ENCODE peak calls at places on chromosomes 12 and 14, in eight cellular contexts. O is endothelial cell of umbilical vein, P is tibial artery, I is DND-41, M is thoracic aorta, L is psoas muscle, E is spleen, F is SK-N-SH. G is an unnamed sample. For H3K9me3, the result is how much of the 10 kb centered on the place peaks cover.

GRCh38 chr14:45359766-45360165 is 106.8 kb upstream of the MIS18BP1 start:
- DNase-seq in O (no peak), P (no peak), I (no peak), M (no peak), L (no peak), E (no peak), F (no peak), G (no peak)

GRCh38 chr12:104057771-104058197 is 6.5 kb upstream of the HCFC2 start:
- DNase-seq in O (peak), P (no peak), I (peak), M (no peak), L (no peak), E (no peak), F (peak), G (no peak)

GRCh38 chr12:88723219-88723618 is 142.9 kb upstream of the KITLG start:
- DNase-seq in O (no peak), P (no peak), I (no peak), M (no peak), L (no peak), E (no peak), F (no peak), G (no peak)

GRCh38 chr12:92608418-92609091 is 94.2 kb upstream of the PLEKHG7 start:
- DNase-seq in O (peak), P (no peak), I (no peak), M (no peak), L (no peak), E (no peak), F (peak), G (no peak)

GRCh38 chr12:123471374-123472068 is 13.6 kb downstream of the SNRNP35 start:
- DNase-seq in O (no peak), P (no peak), I (no peak), M (no peak), L (peak), E (no peak), F (no peak), G (no peak)

GRCh38 chr14:44392984-44393383 is 114.1 kb downstream of the FSCB start:
- DNase-seq in O (no peak), P (no peak), I (no peak), M (no peak), L (no peak), E (no peak), F (no peak), G (no peak)

GRCh38 chr14:101134161-101134631 is 230.7 kb upstream of the RTL1 start:
- DNase-seq in O (no peak), P (no peak), I (peak), M (no peak), L (no peak), E (peak), F (peak), G (no peak)

GRCh38 chr14:55267816-55268215 is 3.4 kb upstream of the FBXO34 start:
- DNase-seq in O (no peak), P (no peak), I (no peak), M (no peak), L (no peak), E (no peak), F (no peak), G (no peak)

GRCh38 chr12:104357431-104357952 is 54.0 kb downstream of the EID3 start:
- DNase-seq in O (peak), P (no peak), I (no peak), M (no peak), L (no peak), E (no peak), F (no peak), G (no peak)

GRCh38 chr12:122614839-122615238 is 87.8 kb downstream of the KNTC1 start:
- DNase-seq in O (no peak), P (no peak), I (no peak), M (no peak), L (no peak), E (no peak), F (no peak), G (no peak)

DNA sequence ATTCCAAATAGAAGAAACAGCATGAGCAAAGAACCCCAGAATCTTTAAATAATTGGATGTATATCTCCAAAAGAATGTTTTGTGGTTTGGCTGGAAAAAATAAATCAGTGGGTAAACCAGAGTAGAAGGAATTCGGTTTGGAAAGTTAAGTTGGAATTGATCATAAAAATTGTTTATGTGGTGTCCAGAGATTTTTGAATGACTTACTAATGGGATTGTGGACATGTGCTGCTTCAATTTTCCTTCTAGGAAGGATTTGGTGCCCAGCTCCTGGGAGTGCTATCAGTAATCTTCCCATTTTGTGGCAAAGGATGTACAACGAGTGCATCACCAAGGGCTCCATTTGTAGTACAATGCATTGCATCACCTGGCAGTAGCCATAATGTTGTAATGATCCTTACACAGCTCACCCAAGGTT is 224.8 kb downstream of the SLC16A7 start:
- DNase-seq in O (no peak), P (no peak), I (no peak), M (no peak), L (no peak), E (no peak), F (no peak), G (no peak)
- TF ChIP-seq CTCF in O (no peak), P (no peak), I (no peak), M (no peak), L (no peak), E (no peak), F (no peak), G (no peak)

GRCh38 chr12:109033239-109034196 is 12.7 kb upstream of the SVOP start:
- DNase-seq in O (no peak), P (no peak), I (no peak), M (no peak), L (no peak), E (no peak), F (no peak), G (no peak)

GRCh38 chr12:109036975-109037374 is 15.4 kb upstream of the USP30 start:
- DNase-seq in O (no peak), P (no peak), I (no peak), M (no peak), L (no peak), E (no peak), F (no peak), G (no peak)
- H3K9me3 ChIP-seq in O (under half), P (under half), I (under half), M (under half), L (under half), E (under half), F (under half), G (under half)

GRCh38 chr12:67457799-67458680 is 188.9 kb downstream of the CAND1 start:
- DNase-seq in O (no peak), P (no peak), I (no peak), M (no peak), L (no peak), E (no peak), F (no peak), G (no peak)
- TF ChIP-seq CTCF in O (no peak), P (peak), I (peak), M (peak), L (peak), E (peak), F (peak), G (no peak)

GRCh38 chr12:82069931-82070514 is 288.2 kb downstream of the CCDC59 start:
- DNase-seq in O (no peak), P (no peak), I (no peak), M (no peak), L (no peak), E (no peak), F (no peak), G (no peak)
- H3K9me3 ChIP-seq in O (under half), P (under half), I (under half), M (under half), L (under half), E (under half), F (under half), G (under half)

GRCh38 chr14:53967606-53968005 is 11.0 kb upstream of the BMP4 start:
- DNase-seq in O (no peak), P (no peak), I (no peak), M (no peak), L (no peak), E (no peak), F (no peak), G (peak)

GRCh38 chr14:53962954-53963490 is 6.4 kb upstream of the BMP4 start:
- DNase-seq in O (no peak), P (no peak), I (no peak), M (no peak), L (no peak), E (no peak), F (no peak), G (no peak)

GRCh38 chr14:53964249-53964648 is 7.6 kb upstream of the BMP4 start:
- DNase-seq in O (peak), P (no peak), I (no peak), M (no peak), L (no peak), E (no peak), F (no peak), G (no peak)

GRCh38 chr14:53968756-53969155 is 12.1 kb upstream of the BMP4 start:
- DNase-seq in O (no peak), P (no peak), I (peak), M (no peak), L (no peak), E (no peak), F (no peak), G (no peak)

DNA sequence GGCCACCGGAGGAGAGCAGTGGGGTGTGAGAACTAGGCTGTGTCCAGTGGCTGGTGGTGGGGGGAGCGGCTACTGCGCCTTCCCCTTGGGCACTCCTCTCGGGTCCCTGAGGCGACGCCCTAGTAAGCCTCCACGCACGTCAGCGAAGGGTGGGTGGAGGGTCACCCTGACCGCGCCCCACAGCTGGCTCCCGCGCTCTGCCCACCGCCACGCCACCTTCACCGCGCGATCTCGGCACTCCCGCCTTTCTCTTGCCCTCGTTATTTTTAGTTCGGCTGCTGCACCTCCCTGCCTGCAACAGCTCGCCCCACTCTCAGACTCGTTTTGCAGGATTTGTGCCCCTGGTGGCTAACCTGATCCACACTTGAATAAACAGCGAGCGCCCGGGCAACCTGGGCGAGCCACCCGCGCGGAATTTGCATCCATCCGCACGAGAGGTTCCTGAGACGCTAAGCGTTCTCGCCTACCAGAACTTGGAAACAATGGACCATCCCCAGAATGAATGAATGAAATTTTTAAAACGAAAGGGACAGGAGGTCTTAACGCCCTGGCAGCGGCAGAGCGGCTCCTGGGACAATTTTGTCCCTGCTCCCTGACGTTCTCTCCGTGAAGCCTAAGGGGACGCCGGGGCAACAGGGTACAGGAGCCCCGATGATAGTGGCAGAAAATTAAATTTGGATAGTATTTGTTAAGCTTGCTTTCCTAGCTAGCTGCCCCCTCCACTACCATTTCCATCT is 7.0 kb upstream of the BMP4 start:
- DNase-seq in O (peak), P (peak), I (no peak), M (no peak), L (no peak), E (no peak), F (no peak), G (peak)
- TF ChIP-seq CTCF in O (peak), P (peak), I (no peak), M (peak), L (peak), E (no peak), F (peak), G (peak)

GRCh38 chr12:133222211-133222610 is 13.5 kb downstream of the ANHX start:
- DNase-seq in O (no peak), P (peak), I (no peak), M (no peak), L (no peak), E (no peak), F (no peak), G (no peak)
- H3K9me3 ChIP-seq in O (under half), P (under half), I (half or more), M (under half), L (under half), E (under half), F (under half), G (under half)

G was measured in body of pancreas.